ENCODE peak calls at places on chromosomes 13 and 19, in four cellular contexts. V is K562, K is endothelial cell of umbilical vein, U is GM12878. A is an unnamed sample.

GRCh38 chr19:47049307-47049700 is 880 bp upstream of the TMEM160 start:
- DNase-seq in V (no peak), K (no peak), U (no peak), A (peak; percentile 44)

GRCh38 chr19:31444931-31445330 is 95.7 kb upstream of the TSHZ3 start:
- DNase-seq in V (no peak), K (no peak), U (no peak), A (no peak)

GRCh38 chr13:100290165-100290801 is 201.4 kb downstream of the PCCA start:
- DNase-seq in V (no peak), K (no peak), U (no peak), A (peak; percentile 44)

GRCh38 chr19:4441994-4442845 is 15.4 kb downstream of the UBXN6 start:
- DNase-seq in V (no peak), K (no peak), U (no peak), A (no peak)

GRCh38 chr19:44653977-44654784 is 10.5 kb downstream of the PVR start:
- DNase-seq in V (peak; percentile 72), K (peak; percentile 48), U (peak; percentile 38), A (peak; percentile 43)

GRCh38 chr19:38386968-38387549 is 775 bp downstream of the GGN start:
- DNase-seq in V (peak; percentile 78), K (no peak), U (no peak), A (no peak)

GRCh38 chr13:80342541-80343371 is 1.8 kb upstream of the SPRY2 start:
- DNase-seq in V (peak; percentile 84), K (peak; percentile 83), U (no peak), A (peak; percentile 66)

GRCh38 chr13:93328943-93329342 is 102.3 kb downstream of the GPC6 start:
- DNase-seq in V (no peak), K (no peak), U (no peak), A (peak; percentile 16)

GRCh38 chr19:51505904-51506303 is 4.3 kb upstream of the SIGLEC12 start:
- DNase-seq in V (no peak), K (no peak), U (no peak), A (no peak)

GRCh38 chr19:49442793-49443365 is 1.6 kb upstream of the SLC17A7 start:
- DNase-seq in V (peak; percentile 95), K (peak; percentile 83), U (no peak), A (peak; percentile 73)

GRCh38 chr13:88288326-88288725 is 617.2 kb downstream of the SLITRK5 start:
- DNase-seq in V (no peak), K (no peak), U (no peak), A (no peak)

GRCh38 chr19:55831846-55832245 is at the start of gene NLRP11:
- DNase-seq in V (no peak), K (no peak), U (no peak), A (no peak)

GRCh38 chr13:73081256-73081915 is 22.6 kb downstream of the KLF5 start:
- DNase-seq in V (no peak), K (no peak), U (no peak), A (no peak)

GRCh38 chr13:102901615-102902305 is 55.9 kb downstream of the ERCC5 start:
- DNase-seq in V (no peak), K (no peak), U (no peak), A (peak; percentile 17)

GRCh38 chr19:30593358-30593757 is 221.2 kb downstream of the ZNF536 start:
- DNase-seq in V (no peak), K (no peak), U (no peak), A (no peak)

GRCh38 chr19:51407631-51408131 is 9.8 kb downstream of the SIGLEC10 start:
- DNase-seq in V (peak; percentile 81), K (peak; percentile 27), U (no peak), A (peak; percentile 17)

GRCh38 chr19:17184381-17184841 is 30.7 kb upstream of the USE1 start:
- DNase-seq in V (no peak), K (no peak), U (no peak), A (peak; percentile 7)

GRCh38 chr13:78806457-78806856 is 147.5 kb upstream of the OBI1 start:
- DNase-seq in V (peak; percentile 6), K (peak; percentile 11), U (no peak), A (no peak)

GRCh38 chr13:73580868-73581267 is 522.1 kb downstream of the KLF5 start:
- DNase-seq in V (no peak), K (no peak), U (no peak), A (no peak)

GRCh38 chr19:47523473-47523872 is 8.6 kb upstream of the NAPA start:
- DNase-seq in V (no peak), K (peak; percentile 65), U (no peak), A (no peak)

GRCh38 chr19:1360818-1361461 is 22.8 kb upstream of the NDUFS7 start:
- DNase-seq in V (no peak), K (peak; percentile 24), U (no peak), A (peak; percentile 79)

GRCh38 chr13:23722726-23723453 is 152.7 kb downstream of the TNFRSF19 start:
- DNase-seq in V (no peak), K (no peak), U (no peak), A (no peak)

GRCh38 chr19:2014731-2015610 is 543 bp downstream of the BTBD2 start:
- DNase-seq in V (peak; percentile 35), K (no peak), U (no peak), A (no peak)

GRCh38 chr13:95710313-95710712 is 33.4 kb downstream of the DNAJC3 start:
- DNase-seq in V (no peak), K (peak; percentile 33), U (no peak), A (peak; percentile 84)

GRCh38 chr19:7679017-7679720 is 1.5 kb upstream of the TRAPPC5 start:
- DNase-seq in V (peak; percentile 40), K (no peak), U (no peak), A (no peak)

GRCh38 chr19:7682175-7682855 is 1.7 kb downstream of the TRAPPC5 start:
- DNase-seq in V (no peak), K (no peak), U (no peak), A (no peak)

GRCh38 chr19:7679771-7680605 is 645 bp upstream of the TRAPPC5 start:
- DNase-seq in V (no peak), K (no peak), U (no peak), A (no peak)

GRCh38 chr19:7680606-7681335 is at the start of gene TRAPPC5:
- DNase-seq in V (peak; percentile 89), K (peak; percentile 83), U (no peak), A (peak; percentile 76)

DNA sequence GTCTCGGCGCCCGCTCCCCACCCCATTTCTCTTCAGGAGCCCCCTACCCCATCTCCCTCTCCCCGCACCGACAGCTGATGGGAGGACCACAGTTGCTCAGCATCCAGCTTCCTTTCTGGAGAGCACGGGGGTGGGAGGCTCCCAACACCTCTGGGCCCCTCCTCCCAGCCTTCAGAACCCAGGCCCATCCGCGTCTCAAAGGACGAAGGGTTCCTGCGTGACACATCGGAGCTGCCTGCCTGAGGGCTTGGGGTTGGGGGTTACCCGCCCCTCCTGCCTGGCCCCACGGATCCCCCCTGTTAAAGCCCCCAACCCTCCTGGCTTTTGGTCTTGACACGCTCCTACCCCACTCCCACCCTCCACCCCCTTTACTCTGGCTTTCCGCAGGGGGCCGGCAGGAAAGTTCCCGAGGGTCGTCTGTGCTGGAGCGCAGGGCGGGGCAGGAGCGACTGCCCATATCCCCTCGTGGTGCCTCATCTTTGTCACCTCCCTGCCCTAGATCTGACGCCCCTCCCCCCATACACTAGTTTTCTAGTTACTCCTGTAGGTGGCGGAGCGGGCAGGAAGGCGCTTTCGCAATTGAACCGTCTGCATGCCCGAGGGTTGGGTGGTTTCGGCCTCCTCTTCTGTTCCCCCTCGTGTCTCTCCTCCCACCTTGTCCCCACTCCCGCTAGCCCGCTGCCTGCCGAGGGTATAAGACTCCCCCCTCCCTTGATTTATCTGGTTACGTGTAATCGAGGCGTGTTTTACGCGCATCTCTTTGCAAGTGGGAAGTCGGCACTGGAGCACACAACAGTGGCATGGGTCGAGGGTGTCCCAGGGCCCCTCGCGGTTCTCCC is 922 bp downstream of the TRAPPC5 start:
- DNase-seq in V (peak; percentile 62), K (peak; percentile 62), U (no peak), A (peak; percentile 70)
- TF ChIP-seq FOS in V (no peak), K (no peak), U (no peak), A (no peak)

GRCh38 chr13:30164141-30164540 is 143.2 kb downstream of the KATNAL1 start:
- DNase-seq in V (no peak), K (peak; percentile 56), U (no peak), A (no peak)

GRCh38 chr13:30165071-30165470 is 142.3 kb downstream of the KATNAL1 start:
- DNase-seq in V (no peak), K (no peak), U (no peak), A (no peak)

GRCh38 chr13:30169442-30169841 is 137.9 kb downstream of the KATNAL1 start:
- DNase-seq in V (no peak), K (no peak), U (no peak), A (no peak)

GRCh38 chr13:30170569-30170968 is 136.8 kb downstream of the KATNAL1 start:
- DNase-seq in V (no peak), K (no peak), U (no peak), A (no peak)

DNA sequence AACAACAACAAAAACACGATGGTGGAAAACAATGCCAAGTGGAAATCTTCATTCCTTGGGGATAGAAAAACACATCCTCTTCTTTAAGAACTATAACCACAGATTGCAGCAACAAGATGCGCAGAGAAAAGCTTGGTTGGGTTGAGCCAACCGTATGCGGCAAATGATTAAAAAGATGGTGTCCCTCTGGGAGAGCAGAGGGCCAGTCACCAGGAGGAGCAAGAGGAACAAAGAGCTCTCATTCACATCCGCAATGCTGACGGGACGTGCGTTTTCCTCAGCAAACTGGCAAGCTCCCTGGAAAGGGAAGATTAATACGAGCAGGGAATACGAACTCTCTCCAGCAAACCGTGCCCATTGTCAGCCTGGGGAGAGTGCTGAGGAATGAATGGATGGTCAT is 141.6 kb downstream of the KATNAL1 start:
- DNase-seq in V (no peak), K (no peak), U (no peak), A (no peak)
- TF ChIP-seq FOS in V (no peak), K (no peak), U (no peak), A (no peak)

DNA sequence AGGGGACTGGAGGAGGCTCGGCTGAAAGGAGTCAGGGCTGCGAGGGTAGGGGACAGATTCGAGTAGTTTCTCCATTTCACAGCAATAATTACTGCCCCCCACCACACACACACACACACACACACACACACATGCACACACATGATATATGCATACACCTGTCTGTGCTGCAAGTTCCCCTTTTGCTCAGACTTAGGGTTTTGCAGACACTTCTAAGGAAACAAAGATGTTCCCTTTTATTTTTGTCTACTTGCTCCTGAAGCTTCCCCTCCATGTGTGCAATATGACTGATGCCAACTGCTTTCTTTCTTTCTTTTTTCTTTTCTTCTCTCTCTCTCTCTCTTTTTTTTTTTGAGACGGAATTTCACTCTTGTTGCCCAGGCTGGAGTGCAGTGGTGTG is 13.4 kb downstream of the MBD3L2B start:
- DNase-seq in V (no peak), K (no peak), U (no peak), A (no peak)
- TF ChIP-seq FOS in V (no peak), K (no peak), U (no peak), A (no peak)

GRCh38 chr19:18461471-18461870 is 23.5 kb upstream of the ISYNA1 start:
- DNase-seq in V (no peak), K (no peak), U (no peak), A (no peak)

GRCh38 chr19:18460900-18461299 is 23.0 kb upstream of the ISYNA1 start:
- DNase-seq in V (no peak), K (no peak), U (no peak), A (no peak)

GRCh38 chr19:18457478-18458331 is 19.8 kb upstream of the ISYNA1 start:
- DNase-seq in V (no peak), K (no peak), U (no peak), A (no peak)

GRCh38 chr19:18456974-18457373 is 19.0 kb upstream of the ISYNA1 start:
- DNase-seq in V (no peak), K (no peak), U (no peak), A (no peak)

DNA sequence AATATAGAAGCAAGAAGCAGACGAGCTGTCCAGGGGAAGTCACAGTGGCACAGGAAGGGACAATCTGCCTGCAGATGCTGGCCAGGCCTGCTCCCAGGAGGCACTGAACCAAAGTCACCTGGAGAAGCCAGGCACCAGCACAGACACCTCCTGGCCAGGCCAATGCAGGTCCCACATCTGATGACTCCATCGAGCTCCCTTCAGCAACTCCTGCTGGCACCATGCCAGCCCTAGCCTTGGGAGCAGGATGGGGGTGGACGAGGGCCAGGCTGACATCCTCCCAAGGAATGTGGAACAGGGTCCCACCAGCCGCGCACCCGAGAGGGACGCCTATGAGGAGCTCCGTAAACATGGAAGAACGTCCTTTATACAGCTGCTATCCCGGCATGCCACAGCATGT is 22.4 kb upstream of the ISYNA1 start:
- DNase-seq in V (no peak), K (no peak), U (no peak), A (peak; percentile 86)
- TF ChIP-seq FOS in V (no peak), K (no peak), U (no peak), A (no peak)

A was measured in IMR-90.